ENCODE peak calls at places on chromosomes 6 and 20, in five cellular contexts. One of them, this sample, is unnamed.

GRCh38 chr6:47034919-47035318 is 7.2 kb downstream of the ADGRF1 start:
- DNase-seq in AG10803: peak
- DNase-seq in GM12865: no peak
- DNase-seq in cardiac fibroblast: peak
- DNase-seq in lower leg skin: no peak
- DNase-seq in this sample: no peak

GRCh38 chr6:29637247-29637646 is 4.3 kb upstream of the GABBR1 start:
- DNase-seq in GM12865: no peak
- DNase-seq in lower leg skin: no peak
- DNase-seq in AG10803: no peak
- DNase-seq in cardiac fibroblast: no peak
- DNase-seq in this sample: no peak

GRCh38 chr6:47111685-47112084 is 69.6 kb upstream of the ADGRF1 start:
- DNase-seq in lower leg skin: no peak
- DNase-seq in AG10803: peak
- DNase-seq in GM12865: no peak
- DNase-seq in cardiac fibroblast: peak
- DNase-seq in this sample: no peak

GRCh38 chr6:57013501-57013900 is 33.0 kb upstream of the KIAA1586 start:
- DNase-seq in AG10803: peak
- DNase-seq in GM12865: no peak
- DNase-seq in cardiac fibroblast: peak
- DNase-seq in lower leg skin: no peak
- DNase-seq in this sample: no peak

GRCh38 chr6:124777834-124778233 is 184.4 kb upstream of the RNF217 start:
- DNase-seq in AG10803: no peak
- DNase-seq in cardiac fibroblast: no peak
- DNase-seq in lower leg skin: no peak
- DNase-seq in GM12865: no peak
- DNase-seq in this sample: no peak

GRCh38 chr20:60956194-60956593 is 295.9 kb upstream of the CDH4 start:
- DNase-seq in GM12865: no peak
- DNase-seq in cardiac fibroblast: no peak
- DNase-seq in AG10803: no peak
- DNase-seq in lower leg skin: no peak
- DNase-seq in this sample: no peak

GRCh38 chr20:32510601-32511357 is 74.4 kb downstream of the NOL4L start:
- DNase-seq in GM12865: no peak
- DNase-seq in AG10803: no peak
- DNase-seq in cardiac fibroblast: no peak
- DNase-seq in lower leg skin: no peak
- DNase-seq in this sample: no peak

GRCh38 chr6:30881392-30881986 is 2.8 kb upstream of the DDR1 start:
- DNase-seq in AG10803: no peak
- DNase-seq in GM12865: no peak
- DNase-seq in lower leg skin: no peak
- DNase-seq in cardiac fibroblast: no peak
- DNase-seq in this sample: no peak

GRCh38 chr6:89819336-89820130 is at the start of gene MDN1:
- DNase-seq in AG10803: peak
- DNase-seq in GM12865: peak
- DNase-seq in lower leg skin: peak
- DNase-seq in cardiac fibroblast: peak
- DNase-seq in this sample: peak

GRCh38 chr20:25364879-25365699 is 25.5 kb downstream of the ABHD12 start:
- DNase-seq in lower leg skin: no peak
- DNase-seq in cardiac fibroblast: no peak
- DNase-seq in AG10803: no peak
- DNase-seq in GM12865: no peak
- DNase-seq in this sample: no peak

GRCh38 chr6:39790772-39791171 is 1.4 kb upstream of the DAAM2 start:
- DNase-seq in cardiac fibroblast: peak
- DNase-seq in lower leg skin: peak
- DNase-seq in AG10803: peak
- DNase-seq in GM12865: no peak
- DNase-seq in this sample: no peak

GRCh38 chr6:158060447-158061360 is 79.0 kb downstream of the SYNJ2 start:
- DNase-seq in cardiac fibroblast: peak
- DNase-seq in AG10803: peak
- DNase-seq in lower leg skin: peak
- DNase-seq in GM12865: no peak
- DNase-seq in this sample: no peak

GRCh38 chr6:135073757-135074393 is 19.3 kb upstream of the HBS1L start:
- DNase-seq in lower leg skin: no peak
- DNase-seq in cardiac fibroblast: no peak
- DNase-seq in GM12865: no peak
- DNase-seq in AG10803: no peak
- DNase-seq in this sample: no peak

GRCh38 chr6:132418566-132418965 is 17.3 kb upstream of the MOXD1 start:
- DNase-seq in lower leg skin: no peak
- DNase-seq in cardiac fibroblast: no peak
- DNase-seq in AG10803: peak
- DNase-seq in GM12865: no peak
- DNase-seq in this sample: no peak

GRCh38 chr20:20364747-20365558 is 3.0 kb upstream of the INSM1 start:
- DNase-seq in AG10803: no peak
- DNase-seq in GM12865: no peak
- DNase-seq in lower leg skin: no peak
- DNase-seq in cardiac fibroblast: no peak
- DNase-seq in this sample: no peak

GRCh38 chr20:37329481-37330165 is 16.3 kb upstream of the SRC start:
- DNase-seq in cardiac fibroblast: no peak
- DNase-seq in GM12865: no peak
- DNase-seq in AG10803: no peak
- DNase-seq in lower leg skin: no peak
- DNase-seq in this sample: no peak

GRCh38 chr20:29497261-29497671 is 1760.2 kb upstream of the DEFB115 start:
- DNase-seq in GM12865: peak
- DNase-seq in lower leg skin: peak
- DNase-seq in cardiac fibroblast: peak
- DNase-seq in AG10803: peak
- DNase-seq in this sample: no peak

GRCh38 chr6:44671333-44671732 is 283.8 kb downstream of the CDC5L start:
- DNase-seq in GM12865: no peak
- DNase-seq in AG10803: no peak
- DNase-seq in cardiac fibroblast: no peak
- DNase-seq in lower leg skin: no peak
- DNase-seq in this sample: no peak
- TF ChIP-seq CTCF in GM12865: no peak
- TF ChIP-seq CTCF in AG10803: no peak
- TF ChIP-seq CTCF in cardiac fibroblast: no peak
- TF ChIP-seq CTCF in lower leg skin: no peak
- TF ChIP-seq CTCF in this sample: no peak

GRCh38 chr6:34969662-34970265 is 80.7 kb downstream of the ANKS1A start:
- DNase-seq in cardiac fibroblast: no peak
- DNase-seq in GM12865: no peak
- DNase-seq in lower leg skin: no peak
- DNase-seq in AG10803: no peak
- DNase-seq in this sample: no peak

GRCh38 chr6:34970962-34971361 is 81.9 kb downstream of the ANKS1A start:
- DNase-seq in cardiac fibroblast: peak
- DNase-seq in AG10803: peak
- DNase-seq in GM12865: no peak
- DNase-seq in lower leg skin: no peak
- DNase-seq in this sample: no peak

GRCh38 chr6:34970487-34970886 is 81.4 kb downstream of the ANKS1A start:
- DNase-seq in GM12865: no peak
- DNase-seq in lower leg skin: no peak
- DNase-seq in AG10803: peak
- DNase-seq in cardiac fibroblast: no peak
- DNase-seq in this sample: no peak

GRCh38 chr6:34974249-34974642 is 85.2 kb downstream of the ANKS1A start:
- DNase-seq in GM12865: no peak
- DNase-seq in lower leg skin: no peak
- DNase-seq in cardiac fibroblast: no peak
- DNase-seq in AG10803: no peak
- DNase-seq in this sample: no peak

DNA sequence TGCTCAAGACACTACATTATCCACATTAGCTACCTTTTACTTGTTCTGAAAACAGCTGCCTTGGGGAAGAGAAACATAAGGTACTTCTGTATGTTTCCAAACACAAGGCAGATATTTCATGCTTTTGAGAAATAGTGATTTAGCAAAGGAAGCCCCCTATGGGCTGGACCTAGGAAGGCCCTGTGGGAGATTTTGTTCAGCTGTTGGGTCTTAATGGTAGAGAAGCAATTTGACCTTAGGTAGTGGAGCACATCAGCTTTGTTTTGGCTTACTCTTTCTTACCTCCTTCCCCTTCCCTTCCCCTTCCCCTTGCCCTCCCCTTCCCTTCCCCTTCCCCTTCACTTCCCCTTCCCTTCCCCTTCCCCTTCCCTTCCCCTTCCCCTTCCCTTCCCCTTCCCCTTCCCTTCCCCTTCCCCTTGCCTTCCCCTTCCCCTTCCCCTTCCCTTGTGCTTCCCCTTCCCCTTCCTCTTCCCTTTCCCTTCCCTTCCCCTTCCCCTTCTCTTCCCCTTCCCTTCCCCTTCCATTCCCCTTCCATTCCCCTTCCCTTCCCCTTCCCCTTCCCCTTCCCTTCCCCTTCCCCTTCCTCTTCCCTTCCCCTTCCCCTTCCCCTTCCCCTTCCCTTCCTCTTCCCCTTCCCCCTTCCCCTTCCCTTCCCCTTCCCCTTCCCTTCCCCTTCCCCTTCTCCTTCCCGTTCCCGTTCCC is 84.6 kb downstream of the ANKS1A start:
- DNase-seq in GM12865: no peak
- DNase-seq in lower leg skin: no peak
- DNase-seq in AG10803: no peak
- DNase-seq in cardiac fibroblast: peak
- DNase-seq in this sample: no peak
- TF ChIP-seq CTCF in GM12865: no peak
- TF ChIP-seq CTCF in lower leg skin: no peak
- TF ChIP-seq CTCF in AG10803: no peak
- TF ChIP-seq CTCF in cardiac fibroblast: peak
- TF ChIP-seq CTCF in this sample: no peak

DNA sequence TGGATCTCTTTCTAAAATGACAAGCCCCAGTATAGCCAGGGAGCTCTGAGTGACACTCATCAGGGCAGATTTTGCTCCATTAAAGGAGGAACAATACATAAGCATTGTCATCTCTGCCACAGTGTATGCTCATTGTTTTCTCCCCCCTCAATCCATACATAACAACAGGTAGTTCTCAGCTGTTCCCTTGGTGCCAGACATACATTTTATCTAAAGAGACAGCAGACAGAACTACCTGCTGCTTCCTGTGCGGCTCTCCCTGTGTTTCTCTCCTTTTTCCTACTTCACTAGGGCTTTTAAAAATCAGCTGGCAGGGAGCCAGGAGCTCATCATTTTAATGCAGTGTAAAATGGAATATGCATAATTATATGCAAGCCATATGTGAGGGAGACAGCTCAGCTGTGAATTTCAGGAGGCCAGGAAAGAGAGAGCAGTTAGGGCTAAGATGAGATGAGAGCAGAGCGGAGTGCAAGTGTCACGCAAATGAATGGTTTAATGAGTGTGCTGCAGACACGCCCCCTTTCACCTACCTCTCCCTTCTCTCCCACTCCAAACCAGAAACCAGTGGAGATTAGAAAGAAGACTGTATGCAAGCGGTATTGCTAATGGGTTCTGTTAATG is 96.0 kb downstream of the SOBP start:
- DNase-seq in AG10803: no peak
- DNase-seq in lower leg skin: no peak
- DNase-seq in cardiac fibroblast: no peak
- DNase-seq in GM12865: no peak
- DNase-seq in this sample: no peak
- TF ChIP-seq CTCF in AG10803: no peak
- TF ChIP-seq CTCF in lower leg skin: no peak
- TF ChIP-seq CTCF in cardiac fibroblast: no peak
- TF ChIP-seq CTCF in GM12865: no peak
- TF ChIP-seq CTCF in this sample: no peak

DNA sequence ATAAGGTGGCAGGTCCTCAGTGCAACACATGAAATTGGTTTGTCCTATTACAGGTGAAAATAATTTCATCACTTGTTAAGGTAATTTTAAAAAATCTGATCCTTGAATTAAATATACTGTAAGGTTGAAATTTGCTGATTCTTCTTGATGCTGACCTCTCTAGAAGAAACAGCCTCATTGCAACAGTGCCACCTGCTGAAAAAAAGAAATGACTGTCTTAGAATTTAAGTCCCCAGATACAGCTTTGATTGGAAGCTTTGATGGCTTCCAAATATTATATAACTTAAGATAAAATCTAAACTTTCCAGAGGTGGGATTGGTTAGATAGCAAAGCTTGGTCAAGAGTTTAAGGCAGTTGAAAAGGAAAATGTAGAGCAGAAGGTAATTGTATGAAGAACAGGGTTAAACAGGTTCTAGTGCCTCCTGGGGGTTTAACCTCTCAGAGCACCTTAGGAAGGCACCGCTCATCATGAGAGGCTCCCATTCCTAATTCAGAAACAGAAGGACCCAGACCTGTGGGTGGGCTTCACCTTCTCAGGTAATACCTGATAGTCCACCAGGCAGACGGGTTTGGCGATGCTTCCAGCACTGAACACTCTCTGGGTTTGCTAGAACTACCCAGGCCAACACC is 401.0 kb downstream of the PAX1 start:
- DNase-seq in AG10803: peak
- DNase-seq in GM12865: no peak
- DNase-seq in cardiac fibroblast: peak
- DNase-seq in lower leg skin: no peak
- DNase-seq in this sample: no peak
- TF ChIP-seq CTCF in AG10803: peak
- TF ChIP-seq CTCF in GM12865: no peak
- TF ChIP-seq CTCF in cardiac fibroblast: peak
- TF ChIP-seq CTCF in lower leg skin: no peak
- TF ChIP-seq CTCF in this sample: no peak

GRCh38 chr20:8454137-8454712 is 322.2 kb downstream of the PLCB1 start:
- DNase-seq in AG10803: peak
- DNase-seq in cardiac fibroblast: peak
- DNase-seq in lower leg skin: no peak
- DNase-seq in GM12865: peak
- DNase-seq in this sample: no peak
- TF ChIP-seq CTCF in AG10803: peak
- TF ChIP-seq CTCF in cardiac fibroblast: peak
- TF ChIP-seq CTCF in lower leg skin: no peak
- TF ChIP-seq CTCF in GM12865: peak
- TF ChIP-seq CTCF in this sample: no peak

GRCh38 chr20:4195499-4195898 is 180.1 kb upstream of the RNF24 start:
- DNase-seq in GM12865: no peak
- DNase-seq in lower leg skin: no peak
- DNase-seq in AG10803: peak
- DNase-seq in cardiac fibroblast: peak
- DNase-seq in this sample: no peak
- TF ChIP-seq CTCF in GM12865: peak
- TF ChIP-seq CTCF in lower leg skin: no peak
- TF ChIP-seq CTCF in AG10803: peak
- TF ChIP-seq CTCF in cardiac fibroblast: peak
- TF ChIP-seq CTCF in this sample: no peak

This sample was measured in omental fat pad.